ENCODE peak calls at places on chromosomes 16 and 17, in five cellular contexts. G is ELR, O is body of pancreas, D is COR-L47, Y is mesendoderm. S is an unnamed sample.

GRCh38 chr16:27706156-27706705 is 156.3 kb downstream of the KATNIP start:
- DNase-seq in G (no peak), O (no peak), D (no peak), Y (no peak), S (no peak)

GRCh38 chr16:89170346-89171215 is 967 bp upstream of the CDH15 start:
- DNase-seq in G (peak), O (peak), D (peak), Y (peak), S (no peak)

GRCh38 chr16:3045758-3046505 is 429 bp upstream of the MMP25 start:
- DNase-seq in G (no peak), O (no peak), D (no peak), Y (peak), S (no peak)

GRCh38 chr17:36608280-36608679 is 6.9 kb downstream of the MRM1 start:
- DNase-seq in G (no peak), O (no peak), D (no peak), Y (no peak), S (no peak)

GRCh38 chr17:78883090-78883532 is 19.9 kb downstream of the CEP295NL start:
- DNase-seq in G (peak), O (peak), D (no peak), Y (peak), S (no peak)

GRCh38 chr17:71438631-71439146 is 682.1 kb upstream of the SOX9 start:
- DNase-seq in G (peak), O (peak), D (peak), Y (no peak), S (no peak)

GRCh38 chr16:20484726-20485125 is 33.4 kb downstream of the ACSM2A start:
- DNase-seq in G (no peak), O (no peak), D (no peak), Y (no peak), S (no peak)

GRCh38 chr16:75109732-75110243 is 6.8 kb downstream of the LDHD start:
- DNase-seq in G (no peak), O (peak), D (no peak), Y (no peak), S (no peak)

GRCh38 chr17:30372755-30373154 is 6.0 kb upstream of the CPD start:
- DNase-seq in G (peak), O (no peak), D (no peak), Y (peak), S (no peak)

GRCh38 chr16:11009027-11009755 is 64.8 kb downstream of the CLEC16A start:
- DNase-seq in G (no peak), O (no peak), D (no peak), Y (no peak), S (no peak)

GRCh38 chr17:65690626-65691310 is 129.3 kb upstream of the AXIN2 start:
- DNase-seq in G (no peak), O (no peak), D (no peak), Y (peak), S (no peak)

GRCh38 chr16:89194340-89195311 is 5.7 kb downstream of the SLC22A31 start:
- DNase-seq in G (no peak), O (no peak), D (no peak), Y (no peak), S (no peak)

GRCh38 chr16:11087691-11088431 is 143.5 kb downstream of the CLEC16A start:
- DNase-seq in G (no peak), O (no peak), D (no peak), Y (peak), S (no peak)

GRCh38 chr17:18951941-18952842 is at the start of gene SLC5A10:
- DNase-seq in G (peak), O (no peak), D (no peak), Y (peak), S (peak)

GRCh38 chr16:65725156-65725845 is 603.4 kb upstream of the CDH11 start:
- DNase-seq in G (no peak), O (no peak), D (no peak), Y (no peak), S (no peak)

GRCh38 chr16:11138769-11139623 is 117.0 kb downstream of the SOCS1 start:
- DNase-seq in G (no peak), O (no peak), D (no peak), Y (peak), S (no peak)

GRCh38 chr17:72588961-72589360 is 468.1 kb downstream of the SOX9 start:
- DNase-seq in G (peak), O (peak), D (peak), Y (no peak), S (no peak)

GRCh38 chr16:79598341-79599181 is 2.0 kb downstream of the MAF start:
- DNase-seq in G (no peak), O (peak), D (no peak), Y (peak), S (peak)

GRCh38 chr16:76780556-76780955 is 410.4 kb upstream of the MON1B start:
- DNase-seq in G (no peak), O (no peak), D (no peak), Y (no peak), S (no peak)

GRCh38 chr16:87384162-87384999 is 805 bp upstream of the FBXO31 start:
- DNase-seq in G (no peak), O (peak), D (no peak), Y (no peak), S (peak)

GRCh38 chr16:48409839-48410610 is 24.8 kb upstream of the SIAH1 start:
- DNase-seq in G (peak), O (peak), D (no peak), Y (no peak), S (no peak)

GRCh38 chr17:78890111-78890897 is 12.7 kb downstream of the CEP295NL start:
- DNase-seq in G (no peak), O (no peak), D (no peak), Y (no peak), S (no peak)

GRCh38 chr17:47883589-47884426 is 12.2 kb upstream of the SP2 start:
- DNase-seq in G (no peak), O (no peak), D (no peak), Y (no peak), S (peak)

GRCh38 chr17:47905221-47905733 is 9.2 kb downstream of the SP2 start:
- DNase-seq in G (no peak), O (peak), D (no peak), Y (peak), S (no peak)

GRCh38 chr16:71929048-71929447 is 33.7 kb downstream of the IST1 start:
- DNase-seq in G (peak), O (no peak), D (no peak), Y (peak), S (no peak)

GRCh38 chr16:65600629-65601028 is 478.8 kb upstream of the CDH11 start:
- DNase-seq in G (no peak), O (no peak), D (no peak), Y (no peak), S (no peak)

GRCh38 chr17:76869878-76870714 is 1.9 kb downstream of the MGAT5B start:
- DNase-seq in G (peak), O (no peak), D (no peak), Y (peak), S (no peak)

GRCh38 chr17:57425903-57426574 is 169.7 kb downstream of the MSI2 start:
- DNase-seq in G (no peak), O (no peak), D (no peak), Y (peak), S (no peak)

GRCh38 chr16:3934491-3935185 is 54.1 kb upstream of the CREBBP start:
- DNase-seq in G (no peak), O (no peak), D (no peak), Y (no peak), S (no peak)